ENCODE peak calls at places on chromosomes 3 and 15, in five cellular contexts. G, H, D, Y and X are unnamed samples.

GRCh38 chr3:140093742-140094141 is 158.8 kb downstream of the CLSTN2 start:
- DNase-seq in H (peak; percentile 80), Y (no peak), G (peak; percentile 57), D (peak; percentile 32), X (peak; percentile 83)

GRCh38 chr3:127408684-127409420 is 121.0 kb upstream of the PRR20G start:
- DNase-seq in H (no peak), D (no peak), Y (no peak), G (no peak), X (no peak)

GRCh38 chr3:43693594-43693993 is 2.9 kb downstream of the ABHD5 start:
- DNase-seq in D (peak; percentile 10), H (no peak), Y (no peak), G (peak; percentile 23), X (no peak)

GRCh38 chr15:47289667-47290066 is 427.6 kb upstream of the SEMA6D start:
- DNase-seq in G (no peak), H (peak; percentile 49), Y (no peak), D (no peak), X (no peak)

GRCh38 chr3:195895900-195896360 is 12.4 kb downstream of the TNK2 start:
- DNase-seq in G (peak; percentile 64), D (peak; percentile 74), Y (peak; percentile 39), H (peak; percentile 65), X (peak; percentile 72)

GRCh38 chr3:134874737-134875413 is 79.8 kb downstream of the EPHB1 start:
- DNase-seq in D (peak; percentile 28), G (no peak), Y (no peak), H (no peak), X (peak; percentile 62)

GRCh38 chr3:62990704-62991413 is 115.6 kb upstream of the CADPS start:
- DNase-seq in G (no peak), D (no peak), Y (no peak), H (no peak), X (no peak)

GRCh38 chr3:115785782-115786181 is 162.5 kb downstream of the GAP43 start:
- DNase-seq in H (no peak), Y (no peak), G (no peak), D (no peak), X (peak; percentile 28)

GRCh38 chr3:69748503-69748902 is 9.2 kb downstream of the MITF start:
- DNase-seq in Y (no peak), G (no peak), D (no peak), H (no peak), X (no peak)

GRCh38 chr15:74227968-74228722 is 8.0 kb upstream of the CCDC33 start:
- DNase-seq in H (peak; percentile 87), G (no peak), D (no peak), Y (no peak), X (peak; percentile 39)

GRCh38 chr15:65286069-65286703 is 497 bp downstream of the PARP16 start:
- DNase-seq in D (peak; percentile 63), Y (no peak), H (peak; percentile 22), G (peak; percentile 35), X (peak; percentile 49)

GRCh38 chr15:57205999-57206398 is 170.3 kb upstream of the CGNL1 start:
- DNase-seq in D (no peak), Y (no peak), H (peak; percentile 88), G (no peak), X (no peak)

GRCh38 chr3:65575376-65575840 is 463.3 kb downstream of the MAGI1 start:
- DNase-seq in Y (no peak), H (no peak), D (peak; percentile 21), G (peak; percentile 95), X (peak; percentile 10)